ENCODE peak calls at places on chromosomes 13 and 19, in ten cellular contexts. One of them, this sample, is unnamed.

GRCh38 chr13:95020298-95020987 is 280.8 kb downstream of the ABCC4 start:
- DNase-seq in substantia nigra: no peak
- DNase-seq in HCT116: no peak
- DNase-seq in stimulated activated CD8-positive, alpha-beta memory T cell treated with anti-CD3 and anti-CD28 coated beads, Interleukin-15, amount 100 ng/mL, for 4 hours: no peak
- DNase-seq in T follicular helper cell: no peak
- DNase-seq in T-helper 2 cell treated with Interferon-gamma antibody and Interleukin-4, amounts not matched to agents 5 μg/mL and 100 μg/mL, for 36 hours: no peak
- DNase-seq in GM03348: no peak
- DNase-seq in nephron progenitor cell: no peak
- DNase-seq in posterior vena cava: no peak
- DNase-seq in GOT3: no peak
- DNase-seq in this sample: peak

GRCh38 chr13:45718063-45718462 is 15.9 kb downstream of the CBY2 start:
- DNase-seq in substantia nigra: no peak
- DNase-seq in HCT116: peak
- DNase-seq in stimulated activated CD8-positive, alpha-beta memory T cell treated with anti-CD3 and anti-CD28 coated beads, Interleukin-15, amount 100 ng/mL, for 4 hours: no peak
- DNase-seq in T follicular helper cell: no peak
- DNase-seq in T-helper 2 cell treated with Interferon-gamma antibody and Interleukin-4, amounts not matched to agents 5 μg/mL and 100 μg/mL, for 36 hours: no peak
- DNase-seq in GM03348: peak
- DNase-seq in nephron progenitor cell: no peak
- DNase-seq in posterior vena cava: no peak
- DNase-seq in GOT3: no peak
- DNase-seq in this sample: peak

GRCh38 chr13:99528547-99528946 is 27.3 kb downstream of the TM9SF2 start:
- DNase-seq in substantia nigra: no peak
- DNase-seq in HCT116: no peak
- DNase-seq in stimulated activated CD8-positive, alpha-beta memory T cell treated with anti-CD3 and anti-CD28 coated beads, Interleukin-15, amount 100 ng/mL, for 4 hours: no peak
- DNase-seq in T follicular helper cell: peak
- DNase-seq in T-helper 2 cell treated with Interferon-gamma antibody and Interleukin-4, amounts not matched to agents 5 μg/mL and 100 μg/mL, for 36 hours: no peak
- DNase-seq in GM03348: no peak
- DNase-seq in nephron progenitor cell: no peak
- DNase-seq in posterior vena cava: no peak
- DNase-seq in GOT3: no peak
- DNase-seq in this sample: no peak

GRCh38 chr13:113977976-113978375 is 4.1 kb upstream of the C13orf46 start:
- DNase-seq in substantia nigra: no peak
- DNase-seq in HCT116: no peak
- DNase-seq in stimulated activated CD8-positive, alpha-beta memory T cell treated with anti-CD3 and anti-CD28 coated beads, Interleukin-15, amount 100 ng/mL, for 4 hours: no peak
- DNase-seq in T follicular helper cell: no peak
- DNase-seq in T-helper 2 cell treated with Interferon-gamma antibody and Interleukin-4, amounts not matched to agents 5 μg/mL and 100 μg/mL, for 36 hours: no peak
- DNase-seq in GM03348: no peak
- DNase-seq in nephron progenitor cell: no peak
- DNase-seq in posterior vena cava: no peak
- DNase-seq in GOT3: no peak
- DNase-seq in this sample: no peak

GRCh38 chr19:40933025-40933424 is 51.0 kb upstream of the CYP2A7 start:
- DNase-seq in substantia nigra: no peak
- DNase-seq in HCT116: no peak
- DNase-seq in stimulated activated CD8-positive, alpha-beta memory T cell treated with anti-CD3 and anti-CD28 coated beads, Interleukin-15, amount 100 ng/mL, for 4 hours: no peak
- DNase-seq in T follicular helper cell: no peak
- DNase-seq in T-helper 2 cell treated with Interferon-gamma antibody and Interleukin-4, amounts not matched to agents 5 μg/mL and 100 μg/mL, for 36 hours: no peak
- DNase-seq in GM03348: no peak
- DNase-seq in nephron progenitor cell: no peak
- DNase-seq in posterior vena cava: no peak
- DNase-seq in GOT3: no peak
- DNase-seq in this sample: peak

GRCh38 chr13:20263393-20264044 is 31.4 kb upstream of the GJB6 start:
- DNase-seq in substantia nigra: no peak
- DNase-seq in HCT116: no peak
- DNase-seq in stimulated activated CD8-positive, alpha-beta memory T cell treated with anti-CD3 and anti-CD28 coated beads, Interleukin-15, amount 100 ng/mL, for 4 hours: no peak
- DNase-seq in T follicular helper cell: no peak
- DNase-seq in T-helper 2 cell treated with Interferon-gamma antibody and Interleukin-4, amounts not matched to agents 5 μg/mL and 100 μg/mL, for 36 hours: no peak
- DNase-seq in GM03348: no peak
- DNase-seq in nephron progenitor cell: no peak
- DNase-seq in posterior vena cava: no peak
- DNase-seq in GOT3: no peak
- DNase-seq in this sample: no peak

GRCh38 chr13:56773148-56773547 is 367.6 kb upstream of the PRR20A start:
- DNase-seq in substantia nigra: no peak
- DNase-seq in HCT116: no peak
- DNase-seq in stimulated activated CD8-positive, alpha-beta memory T cell treated with anti-CD3 and anti-CD28 coated beads, Interleukin-15, amount 100 ng/mL, for 4 hours: no peak
- DNase-seq in T follicular helper cell: no peak
- DNase-seq in T-helper 2 cell treated with Interferon-gamma antibody and Interleukin-4, amounts not matched to agents 5 μg/mL and 100 μg/mL, for 36 hours: no peak
- DNase-seq in GM03348: no peak
- DNase-seq in nephron progenitor cell: no peak
- DNase-seq in posterior vena cava: no peak
- DNase-seq in GOT3: no peak
- DNase-seq in this sample: no peak

GRCh38 chr13:22040810-22041364 is 370.0 kb downstream of the FGF9 start:
- DNase-seq in substantia nigra: no peak
- DNase-seq in HCT116: no peak
- DNase-seq in stimulated activated CD8-positive, alpha-beta memory T cell treated with anti-CD3 and anti-CD28 coated beads, Interleukin-15, amount 100 ng/mL, for 4 hours: no peak
- DNase-seq in T follicular helper cell: no peak
- DNase-seq in T-helper 2 cell treated with Interferon-gamma antibody and Interleukin-4, amounts not matched to agents 5 μg/mL and 100 μg/mL, for 36 hours: no peak
- DNase-seq in GM03348: no peak
- DNase-seq in nephron progenitor cell: no peak
- DNase-seq in posterior vena cava: no peak
- DNase-seq in GOT3: no peak
- DNase-seq in this sample: no peak

GRCh38 chr19:43519436-43520088 is 7.4 kb downstream of the ETHE1 start:
- DNase-seq in substantia nigra: peak
- DNase-seq in HCT116: peak
- DNase-seq in stimulated activated CD8-positive, alpha-beta memory T cell treated with anti-CD3 and anti-CD28 coated beads, Interleukin-15, amount 100 ng/mL, for 4 hours: no peak
- DNase-seq in T follicular helper cell: peak
- DNase-seq in T-helper 2 cell treated with Interferon-gamma antibody and Interleukin-4, amounts not matched to agents 5 μg/mL and 100 μg/mL, for 36 hours: peak
- DNase-seq in GM03348: peak
- DNase-seq in nephron progenitor cell: peak
- DNase-seq in posterior vena cava: peak
- DNase-seq in GOT3: peak
- DNase-seq in this sample: peak

GRCh38 chr19:56690668-56691067 is 19.1 kb upstream of the ZNF835 start:
- DNase-seq in substantia nigra: no peak
- DNase-seq in HCT116: no peak
- DNase-seq in stimulated activated CD8-positive, alpha-beta memory T cell treated with anti-CD3 and anti-CD28 coated beads, Interleukin-15, amount 100 ng/mL, for 4 hours: no peak
- DNase-seq in T follicular helper cell: no peak
- DNase-seq in T-helper 2 cell treated with Interferon-gamma antibody and Interleukin-4, amounts not matched to agents 5 μg/mL and 100 μg/mL, for 36 hours: no peak
- DNase-seq in GM03348: no peak
- DNase-seq in nephron progenitor cell: no peak
- DNase-seq in posterior vena cava: no peak
- DNase-seq in GOT3: no peak
- DNase-seq in this sample: no peak

GRCh38 chr19:30656520-30657100 is 284.4 kb downstream of the ZNF536 start:
- DNase-seq in substantia nigra: no peak
- DNase-seq in HCT116: no peak
- DNase-seq in stimulated activated CD8-positive, alpha-beta memory T cell treated with anti-CD3 and anti-CD28 coated beads, Interleukin-15, amount 100 ng/mL, for 4 hours: no peak
- DNase-seq in T follicular helper cell: no peak
- DNase-seq in T-helper 2 cell treated with Interferon-gamma antibody and Interleukin-4, amounts not matched to agents 5 μg/mL and 100 μg/mL, for 36 hours: no peak
- DNase-seq in GM03348: no peak
- DNase-seq in nephron progenitor cell: no peak
- DNase-seq in posterior vena cava: no peak
- DNase-seq in GOT3: no peak
- DNase-seq in this sample: no peak

GRCh38 chr13:110629735-110630134 is 14.4 kb downstream of the NAXD start:
- DNase-seq in substantia nigra: no peak
- DNase-seq in HCT116: no peak
- DNase-seq in stimulated activated CD8-positive, alpha-beta memory T cell treated with anti-CD3 and anti-CD28 coated beads, Interleukin-15, amount 100 ng/mL, for 4 hours: no peak
- DNase-seq in T follicular helper cell: no peak
- DNase-seq in T-helper 2 cell treated with Interferon-gamma antibody and Interleukin-4, amounts not matched to agents 5 μg/mL and 100 μg/mL, for 36 hours: peak
- DNase-seq in GM03348: no peak
- DNase-seq in nephron progenitor cell: no peak
- DNase-seq in posterior vena cava: no peak
- DNase-seq in GOT3: no peak
- DNase-seq in this sample: no peak

GRCh38 chr13:93361703-93362102 is 135.1 kb downstream of the GPC6 start:
- DNase-seq in substantia nigra: no peak
- DNase-seq in HCT116: no peak
- DNase-seq in stimulated activated CD8-positive, alpha-beta memory T cell treated with anti-CD3 and anti-CD28 coated beads, Interleukin-15, amount 100 ng/mL, for 4 hours: no peak
- DNase-seq in T follicular helper cell: no peak
- DNase-seq in T-helper 2 cell treated with Interferon-gamma antibody and Interleukin-4, amounts not matched to agents 5 μg/mL and 100 μg/mL, for 36 hours: no peak
- DNase-seq in GM03348: no peak
- DNase-seq in nephron progenitor cell: no peak
- DNase-seq in posterior vena cava: no peak
- DNase-seq in GOT3: no peak
- DNase-seq in this sample: no peak

GRCh38 chr19:30649934-30650614 is 277.9 kb downstream of the ZNF536 start:
- DNase-seq in substantia nigra: peak
- DNase-seq in HCT116: peak
- DNase-seq in stimulated activated CD8-positive, alpha-beta memory T cell treated with anti-CD3 and anti-CD28 coated beads, Interleukin-15, amount 100 ng/mL, for 4 hours: no peak
- DNase-seq in T follicular helper cell: no peak
- DNase-seq in T-helper 2 cell treated with Interferon-gamma antibody and Interleukin-4, amounts not matched to agents 5 μg/mL and 100 μg/mL, for 36 hours: peak
- DNase-seq in GM03348: peak
- DNase-seq in nephron progenitor cell: peak
- DNase-seq in posterior vena cava: no peak
- DNase-seq in GOT3: no peak
- DNase-seq in this sample: peak

GRCh38 chr19:1468274-1469199 is 10.5 kb downstream of the C19orf25 start:
- DNase-seq in substantia nigra: no peak
- DNase-seq in HCT116: no peak
- DNase-seq in stimulated activated CD8-positive, alpha-beta memory T cell treated with anti-CD3 and anti-CD28 coated beads, Interleukin-15, amount 100 ng/mL, for 4 hours: no peak
- DNase-seq in T follicular helper cell: no peak
- DNase-seq in T-helper 2 cell treated with Interferon-gamma antibody and Interleukin-4, amounts not matched to agents 5 μg/mL and 100 μg/mL, for 36 hours: peak
- DNase-seq in GM03348: peak
- DNase-seq in nephron progenitor cell: peak
- DNase-seq in posterior vena cava: no peak
- DNase-seq in GOT3: no peak
- DNase-seq in this sample: peak

GRCh38 chr13:27371932-27372331 is 52.5 kb upstream of the GTF3A start:
- DNase-seq in substantia nigra: no peak
- DNase-seq in HCT116: no peak
- DNase-seq in stimulated activated CD8-positive, alpha-beta memory T cell treated with anti-CD3 and anti-CD28 coated beads, Interleukin-15, amount 100 ng/mL, for 4 hours: no peak
- DNase-seq in T follicular helper cell: no peak
- DNase-seq in T-helper 2 cell treated with Interferon-gamma antibody and Interleukin-4, amounts not matched to agents 5 μg/mL and 100 μg/mL, for 36 hours: no peak
- DNase-seq in GM03348: no peak
- DNase-seq in nephron progenitor cell: no peak
- DNase-seq in posterior vena cava: no peak
- DNase-seq in GOT3: no peak
- DNase-seq in this sample: no peak

GRCh38 chr19:1079566-1080111 is 12.7 kb downstream of the ARHGAP45 start:
- DNase-seq in substantia nigra: no peak
- DNase-seq in HCT116: no peak
- DNase-seq in stimulated activated CD8-positive, alpha-beta memory T cell treated with anti-CD3 and anti-CD28 coated beads, Interleukin-15, amount 100 ng/mL, for 4 hours: no peak
- DNase-seq in T follicular helper cell: no peak
- DNase-seq in T-helper 2 cell treated with Interferon-gamma antibody and Interleukin-4, amounts not matched to agents 5 μg/mL and 100 μg/mL, for 36 hours: peak
- DNase-seq in GM03348: no peak
- DNase-seq in nephron progenitor cell: no peak
- DNase-seq in posterior vena cava: peak
- DNase-seq in GOT3: no peak
- DNase-seq in this sample: no peak

GRCh38 chr13:110920038-110920437 is 5.2 kb upstream of the ANKRD10 start:
- DNase-seq in substantia nigra: no peak
- DNase-seq in HCT116: no peak
- DNase-seq in stimulated activated CD8-positive, alpha-beta memory T cell treated with anti-CD3 and anti-CD28 coated beads, Interleukin-15, amount 100 ng/mL, for 4 hours: no peak
- DNase-seq in T follicular helper cell: no peak
- DNase-seq in T-helper 2 cell treated with Interferon-gamma antibody and Interleukin-4, amounts not matched to agents 5 μg/mL and 100 μg/mL, for 36 hours: no peak
- DNase-seq in GM03348: no peak
- DNase-seq in nephron progenitor cell: no peak
- DNase-seq in posterior vena cava: no peak
- DNase-seq in GOT3: no peak
- DNase-seq in this sample: no peak

GRCh38 chr13:93953856-93954255 is 525.6 kb downstream of the DCT start:
- DNase-seq in substantia nigra: no peak
- DNase-seq in HCT116: no peak
- DNase-seq in stimulated activated CD8-positive, alpha-beta memory T cell treated with anti-CD3 and anti-CD28 coated beads, Interleukin-15, amount 100 ng/mL, for 4 hours: no peak
- DNase-seq in T follicular helper cell: no peak
- DNase-seq in T-helper 2 cell treated with Interferon-gamma antibody and Interleukin-4, amounts not matched to agents 5 μg/mL and 100 μg/mL, for 36 hours: no peak
- DNase-seq in GM03348: no peak
- DNase-seq in nephron progenitor cell: no peak
- DNase-seq in posterior vena cava: no peak
- DNase-seq in GOT3: no peak
- DNase-seq in this sample: no peak

GRCh38 chr19:47781590-47782318 is 3.3 kb downstream of the SELENOW start:
- DNase-seq in substantia nigra: peak
- DNase-seq in HCT116: no peak
- DNase-seq in stimulated activated CD8-positive, alpha-beta memory T cell treated with anti-CD3 and anti-CD28 coated beads, Interleukin-15, amount 100 ng/mL, for 4 hours: no peak
- DNase-seq in T follicular helper cell: no peak
- DNase-seq in T-helper 2 cell treated with Interferon-gamma antibody and Interleukin-4, amounts not matched to agents 5 μg/mL and 100 μg/mL, for 36 hours: no peak
- DNase-seq in GM03348: no peak
- DNase-seq in nephron progenitor cell: no peak
- DNase-seq in posterior vena cava: no peak
- DNase-seq in GOT3: no peak
- DNase-seq in this sample: no peak

GRCh38 chr13:80604094-80604493 is 263.2 kb upstream of the SPRY2 start:
- DNase-seq in substantia nigra: no peak
- DNase-seq in HCT116: no peak
- DNase-seq in stimulated activated CD8-positive, alpha-beta memory T cell treated with anti-CD3 and anti-CD28 coated beads, Interleukin-15, amount 100 ng/mL, for 4 hours: no peak
- DNase-seq in T follicular helper cell: no peak
- DNase-seq in T-helper 2 cell treated with Interferon-gamma antibody and Interleukin-4, amounts not matched to agents 5 μg/mL and 100 μg/mL, for 36 hours: no peak
- DNase-seq in GM03348: no peak
- DNase-seq in nephron progenitor cell: no peak
- DNase-seq in posterior vena cava: no peak
- DNase-seq in GOT3: no peak
- DNase-seq in this sample: no peak

GRCh38 chr13:63910406-63910957 is 2494.8 kb upstream of the PCDH20 start:
- DNase-seq in substantia nigra: no peak
- DNase-seq in HCT116: no peak
- DNase-seq in stimulated activated CD8-positive, alpha-beta memory T cell treated with anti-CD3 and anti-CD28 coated beads, Interleukin-15, amount 100 ng/mL, for 4 hours: no peak
- DNase-seq in T follicular helper cell: no peak
- DNase-seq in T-helper 2 cell treated with Interferon-gamma antibody and Interleukin-4, amounts not matched to agents 5 μg/mL and 100 μg/mL, for 36 hours: no peak
- DNase-seq in GM03348: no peak
- DNase-seq in nephron progenitor cell: peak
- DNase-seq in posterior vena cava: no peak
- DNase-seq in GOT3: no peak
- DNase-seq in this sample: no peak

GRCh38 chr19:964761-965694 is 19.1 kb upstream of the WDR18 start:
- DNase-seq in substantia nigra: no peak
- DNase-seq in HCT116: no peak
- DNase-seq in stimulated activated CD8-positive, alpha-beta memory T cell treated with anti-CD3 and anti-CD28 coated beads, Interleukin-15, amount 100 ng/mL, for 4 hours: no peak
- DNase-seq in T follicular helper cell: no peak
- DNase-seq in T-helper 2 cell treated with Interferon-gamma antibody and Interleukin-4, amounts not matched to agents 5 μg/mL and 100 μg/mL, for 36 hours: no peak
- DNase-seq in GM03348: no peak
- DNase-seq in nephron progenitor cell: no peak
- DNase-seq in posterior vena cava: no peak
- DNase-seq in GOT3: no peak
- DNase-seq in this sample: no peak

GRCh38 chr13:111668451-111668850 is 348.0 kb downstream of the TEX29 start:
- DNase-seq in substantia nigra: no peak
- DNase-seq in HCT116: no peak
- DNase-seq in stimulated activated CD8-positive, alpha-beta memory T cell treated with anti-CD3 and anti-CD28 coated beads, Interleukin-15, amount 100 ng/mL, for 4 hours: no peak
- DNase-seq in T follicular helper cell: no peak
- DNase-seq in T-helper 2 cell treated with Interferon-gamma antibody and Interleukin-4, amounts not matched to agents 5 μg/mL and 100 μg/mL, for 36 hours: no peak
- DNase-seq in GM03348: no peak
- DNase-seq in nephron progenitor cell: no peak
- DNase-seq in posterior vena cava: peak
- DNase-seq in GOT3: no peak
- DNase-seq in this sample: no peak

GRCh38 chr19:39265321-39265916 is 2.8 kb upstream of the IFNL2 start:
- DNase-seq in substantia nigra: no peak
- DNase-seq in HCT116: no peak
- DNase-seq in stimulated activated CD8-positive, alpha-beta memory T cell treated with anti-CD3 and anti-CD28 coated beads, Interleukin-15, amount 100 ng/mL, for 4 hours: no peak
- DNase-seq in T follicular helper cell: no peak
- DNase-seq in T-helper 2 cell treated with Interferon-gamma antibody and Interleukin-4, amounts not matched to agents 5 μg/mL and 100 μg/mL, for 36 hours: no peak
- DNase-seq in GM03348: no peak
- DNase-seq in nephron progenitor cell: peak
- DNase-seq in posterior vena cava: no peak
- DNase-seq in GOT3: no peak
- DNase-seq in this sample: no peak

GRCh38 chr19:39264306-39265290 is 3.6 kb upstream of the IFNL2 start:
- DNase-seq in substantia nigra: no peak
- DNase-seq in HCT116: no peak
- DNase-seq in stimulated activated CD8-positive, alpha-beta memory T cell treated with anti-CD3 and anti-CD28 coated beads, Interleukin-15, amount 100 ng/mL, for 4 hours: no peak
- DNase-seq in T follicular helper cell: no peak
- DNase-seq in T-helper 2 cell treated with Interferon-gamma antibody and Interleukin-4, amounts not matched to agents 5 μg/mL and 100 μg/mL, for 36 hours: no peak
- DNase-seq in GM03348: no peak
- DNase-seq in nephron progenitor cell: peak
- DNase-seq in posterior vena cava: no peak
- DNase-seq in GOT3: no peak
- DNase-seq in this sample: no peak

GRCh38 chr19:43625918-43626579 is 6.6 kb upstream of the ZNF428 start:
- DNase-seq in substantia nigra: no peak
- DNase-seq in HCT116: no peak
- DNase-seq in stimulated activated CD8-positive, alpha-beta memory T cell treated with anti-CD3 and anti-CD28 coated beads, Interleukin-15, amount 100 ng/mL, for 4 hours: no peak
- DNase-seq in T follicular helper cell: no peak
- DNase-seq in T-helper 2 cell treated with Interferon-gamma antibody and Interleukin-4, amounts not matched to agents 5 μg/mL and 100 μg/mL, for 36 hours: no peak
- DNase-seq in GM03348: no peak
- DNase-seq in nephron progenitor cell: no peak
- DNase-seq in posterior vena cava: no peak
- DNase-seq in GOT3: no peak
- DNase-seq in this sample: no peak

GRCh38 chr19:42528354-42529247 is at the start of gene CEACAM1:
- DNase-seq in substantia nigra: no peak
- DNase-seq in HCT116: no peak
- DNase-seq in stimulated activated CD8-positive, alpha-beta memory T cell treated with anti-CD3 and anti-CD28 coated beads, Interleukin-15, amount 100 ng/mL, for 4 hours: no peak
- DNase-seq in T follicular helper cell: peak
- DNase-seq in T-helper 2 cell treated with Interferon-gamma antibody and Interleukin-4, amounts not matched to agents 5 μg/mL and 100 μg/mL, for 36 hours: peak
- DNase-seq in GM03348: peak
- DNase-seq in nephron progenitor cell: no peak
- DNase-seq in posterior vena cava: no peak
- DNase-seq in GOT3: no peak
- DNase-seq in this sample: peak